ENCODE peak calls at places on chromosomes 5 and 9, in ten cellular contexts. Q is pancreas, C is sigmoid colon, G is brain microvascular endothelial cell, D is stomach, X is AG04450, A is cardiac fibroblast, F is glutamatergic neuron, S is GM20000, W is fibroblast of lung. E is an unnamed sample.

GRCh38 chr9:115367780-115368179 is 249.8 kb upstream of the TNC start:
- DNase-seq in Q (no peak), C (no peak), G (no peak), D (no peak), X (no peak), A (no peak), F (no peak), S (no peak), W (peak; percentile 51), E (no peak)

GRCh38 chr9:81825831-81826540 is 102.2 kb upstream of the SPATA31D4 start:
- DNase-seq in Q (no peak), C (no peak), G (no peak), D (no peak), X (no peak), A (no peak), F (no peak), S (no peak), W (peak; percentile 81), E (no peak)

GRCh38 chr5:164214698-164215097 is 709.3 kb downstream of the MAT2B start:
- DNase-seq in Q (no peak), C (no peak), G (no peak), D (no peak), X (no peak), A (no peak), F (no peak), S (no peak), W (no peak), E (no peak)

GRCh38 chr9:10251490-10251889 is 361.3 kb downstream of the PTPRD start:
- DNase-seq in Q (no peak), C (no peak), G (peak; percentile 71), D (no peak), X (no peak), A (peak; percentile 39), F (no peak), S (no peak), W (peak; percentile 56), E (no peak)

GRCh38 chr5:174446988-174447387 is 277.4 kb upstream of the MSX2 start:
- DNase-seq in Q (no peak), C (no peak), G (no peak), D (no peak), X (no peak), A (no peak), F (no peak), S (no peak), W (no peak), E (no peak)

GRCh38 chr9:109206670-109207069 is 39.6 kb upstream of the FRRS1L start:
- DNase-seq in Q (no peak), C (no peak), G (no peak), D (no peak), X (no peak), A (no peak), F (no peak), S (no peak), W (no peak), E (no peak)

GRCh38 chr5:173196133-173196952 is 38.7 kb downstream of the NKX2-5 start:
- DNase-seq in Q (no peak), C (no peak), G (no peak), D (no peak), X (no peak), A (no peak), F (no peak), S (no peak), W (no peak), E (no peak)

GRCh38 chr5:73749485-73750270 is 123.7 kb downstream of the ARHGEF28 start:
- DNase-seq in Q (no peak), C (no peak), G (no peak), D (no peak), X (no peak), A (no peak), F (no peak), S (no peak), W (no peak), E (no peak)

GRCh38 chr5:88806338-88806737 is 76.6 kb downstream of the MEF2C start:
- DNase-seq in Q (no peak), C (no peak), G (no peak), D (no peak), X (no peak), A (no peak), F (no peak), S (no peak), W (no peak), E (no peak)

GRCh38 chr9:13865869-13866268 is 448.1 kb downstream of the NFIB start:
- DNase-seq in Q (no peak), C (no peak), G (no peak), D (no peak), X (no peak), A (peak; percentile 39), F (no peak), S (no peak), W (no peak), E (no peak)

GRCh38 chr5:126056851-126057622 is 366.2 kb upstream of the GRAMD2B start:
- DNase-seq in Q (no peak), C (no peak), G (no peak), D (no peak), X (no peak), A (no peak), F (no peak), S (no peak), W (no peak), E (no peak)

GRCh38 chr9:69762527-69762926 is 2.7 kb upstream of the PTAR1 start:
- DNase-seq in Q (no peak), C (no peak), G (no peak), D (no peak), X (no peak), A (no peak), F (no peak), S (no peak), W (no peak), E (no peak)

GRCh38 chr9:89444212-89444611 is 53.7 kb downstream of the SEMA4D start:
- DNase-seq in Q (no peak), C (no peak), G (no peak), D (no peak), X (no peak), A (no peak), F (no peak), S (no peak), W (no peak), E (no peak)

GRCh38 chr5:6683241-6683640 is 30.0 kb upstream of the TENT4A start:
- DNase-seq in Q (no peak), C (no peak), G (no peak), D (no peak), X (no peak), A (no peak), F (no peak), S (no peak), W (no peak), E (no peak)

GRCh38 chr9:29144476-29144875 is 1571.2 kb upstream of the C9orf72 start:
- DNase-seq in Q (no peak), C (no peak), G (no peak), D (no peak), X (no peak), A (no peak), F (no peak), S (no peak), W (peak; percentile 17), E (no peak)

GRCh38 chr5:133340002-133340755 is 272.2 kb downstream of the FSTL4 start:
- DNase-seq in Q (no peak), C (peak; percentile 35), G (no peak), D (no peak), X (no peak), A (no peak), F (no peak), S (no peak), W (no peak), E (no peak)

GRCh38 chr5:149485655-149486615 is 65.3 kb downstream of the CSNK1A1 start:
- DNase-seq in Q (no peak), C (peak; percentile 96), G (peak; percentile 98), D (peak; percentile 79), X (peak; percentile 98), A (peak; percentile 98), F (no peak), S (no peak), W (peak; percentile 100), E (no peak)

GRCh38 chr9:84862786-84863185 is 193.3 kb downstream of the NTRK2 start:
- DNase-seq in Q (no peak), C (no peak), G (peak; percentile 66), D (no peak), X (no peak), A (peak; percentile 18), F (peak; percentile 27), S (no peak), W (peak; percentile 70), E (no peak)

GRCh38 chr9:130327070-130327780 is 61.7 kb downstream of the HMCN2 start:
- DNase-seq in Q (no peak), C (no peak), G (no peak), D (no peak), X (no peak), A (no peak), F (peak; percentile 65), S (no peak), W (no peak), E (no peak)
- TF ChIP-seq CTCF in Q (no peak), C (peak; percentile 47), G (peak; percentile 57), D (no peak), X (peak; percentile 39), A (peak; percentile 48), F (peak; percentile 65), S (no peak), W (peak; percentile 10), E (peak; percentile 57)

GRCh38 chr9:136546697-136547481 is 1.0 kb upstream of the NOTCH1 start:
- DNase-seq in Q (peak; percentile 81), C (peak; percentile 97), G (peak; percentile 6), D (peak; percentile 83), X (no peak), A (peak; percentile 79), F (no peak), S (no peak), W (peak; percentile 37), E (no peak)
- TF ChIP-seq CTCF in Q (no peak), C (peak; percentile 16), G (no peak), D (no peak), X (no peak), A (no peak), F (no peak), S (no peak), W (no peak), E (no peak)

GRCh38 chr9:19085295-19085694 is 17.4 kb downstream of the HAUS6 start:
- DNase-seq in Q (no peak), C (no peak), G (no peak), D (no peak), X (no peak), A (no peak), F (no peak), S (peak; percentile 30), W (no peak), E (no peak)
- TF ChIP-seq CTCF in Q (no peak), C (no peak), G (peak; percentile 43), D (peak; percentile 41), X (peak; percentile 37), A (peak; percentile 25), F (peak; percentile 37), S (peak; percentile 29), W (peak; percentile 20), E (peak; percentile 62)

DNA sequence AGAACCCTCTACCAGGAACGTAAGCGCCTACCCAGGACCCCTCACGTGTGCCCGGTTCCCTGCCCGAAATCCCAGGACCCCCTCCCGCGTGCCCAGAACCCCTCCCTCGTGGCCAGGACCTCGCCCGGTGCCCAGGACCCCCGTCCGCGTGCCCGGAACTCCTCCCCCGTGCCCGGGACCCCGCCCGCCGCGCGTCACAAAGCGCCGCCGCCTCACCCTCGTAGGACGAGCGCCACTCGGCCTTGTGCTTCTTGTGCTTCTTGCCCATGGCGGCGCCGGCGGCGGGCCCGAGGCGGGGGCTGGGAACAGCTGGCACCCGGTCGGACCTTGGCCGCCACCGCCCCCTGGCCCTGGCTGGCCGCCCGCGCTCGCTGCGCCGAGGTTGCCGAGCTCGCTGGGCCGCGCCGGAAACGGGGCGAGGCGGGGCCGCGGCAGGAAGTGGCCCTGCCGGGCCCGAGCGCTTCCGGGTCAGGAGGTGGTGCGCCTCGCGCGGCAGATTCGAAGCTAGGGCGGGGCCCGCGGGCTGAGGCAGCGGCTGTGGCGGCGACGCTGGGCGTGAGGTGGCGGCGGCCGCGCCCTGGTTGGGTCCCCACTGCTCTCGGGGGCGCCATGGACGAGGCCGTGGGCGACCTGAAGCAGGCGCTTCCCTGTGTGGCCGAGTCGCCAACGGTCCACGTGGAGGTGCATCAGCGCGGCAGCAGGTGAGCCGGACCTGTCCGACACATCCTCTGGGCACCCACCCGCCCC is at the start of the genes BRD9 and TRIP13:
- DNase-seq in Q (peak; percentile 93), C (peak; percentile 88), G (peak; percentile 52), D (peak; percentile 85), X (no peak), A (peak; percentile 77), F (peak; percentile 89), S (peak; percentile 100), W (peak; percentile 74), E (peak; percentile 87)
- TF ChIP-seq CTCF in Q (no peak), C (no peak), G (no peak), D (no peak), X (no peak), A (no peak), F (no peak), S (no peak), W (no peak), E (peak; percentile 22)

E was measured in type B pancreatic cell.